ENCODE peak calls at places on chromosomes 7 and 10, in ten cellular contexts. A is stromal cell of bone marrow; F is neural crest cell; D is AG08395; L is C1 segment of cervical spinal cord; I is activated CD4-positive, alpha-beta T cell treated with anti-CD3 and anti-CD28 coated beads, Interleukin-2, amount 50 U/mL, for 1 hour; P is endothelial cell; H is A673; K is GM23248; X is osteocyte. V is an unnamed sample.

GRCh38 chr7:45026013-45026412 is 26.0 kb downstream of the CCM2 start:
- DNase-seq in F (no peak), P (no peak), K (no peak), D (no peak), X (no peak), A (no peak), L (no peak), H (no peak), I (no peak), V (no peak)

GRCh38 chr10:72595436-72595835 is 30.4 kb downstream of the MICU1 start:
- DNase-seq in A (no peak), H (no peak), F (no peak), L (no peak), D (no peak), P (no peak), K (no peak), I (no peak), X (no peak), V (no peak)

GRCh38 chr10:8034666-8035640 is 19.5 kb upstream of the GATA3 start:
- DNase-seq in P (no peak), L (peak; percentile 19), D (no peak), K (no peak), X (no peak), I (no peak), F (no peak), H (peak; percentile 68), A (no peak), V (no peak)

GRCh38 chr7:30353532-30353931 is 69.1 kb downstream of the ZNRF2 start:
- DNase-seq in H (no peak), A (no peak), I (no peak), D (no peak), K (no peak), X (no peak), L (no peak), F (no peak), P (no peak), V (no peak)

GRCh38 chr10:80204193-80204714 is 1.1 kb downstream of the ANXA11 start:
- DNase-seq in F (no peak), K (peak; percentile 76), X (no peak), A (no peak), L (no peak), I (no peak), H (no peak), D (no peak), P (no peak), V (no peak)

GRCh38 chr7:25857376-25858067 is 294.5 kb upstream of the NFE2L3 start:
- DNase-seq in H (peak; percentile 88), P (peak; percentile 48), D (peak; percentile 41), I (no peak), A (no peak), F (peak; percentile 20), K (peak; percentile 83), L (no peak), X (no peak), V (no peak)

GRCh38 chr10:67923551-67923950 is 39.1 kb downstream of the SIRT1 start:
- DNase-seq in D (peak; percentile 15), P (no peak), X (no peak), A (peak; percentile 37), H (no peak), F (no peak), K (peak; percentile 89), L (no peak), I (no peak), V (no peak)

GRCh38 chr7:47217570-47218360 is 364.1 kb downstream of the TNS3 start:
- DNase-seq in P (no peak), D (no peak), F (no peak), I (no peak), L (no peak), H (no peak), A (no peak), X (no peak), K (no peak), V (no peak)

GRCh38 chr10:8454357-8454756 is 399.9 kb downstream of the GATA3 start:
- DNase-seq in X (no peak), K (no peak), D (no peak), P (no peak), L (no peak), F (no peak), A (no peak), I (no peak), H (no peak), V (no peak)

GRCh38 chr7:43905954-43906326 is 456 bp downstream of the URGCP start:
- DNase-seq in D (peak; percentile 41), X (no peak), A (no peak), F (peak; percentile 40), H (peak; percentile 42), I (peak; percentile 18), P (peak; percentile 42), L (peak; percentile 53), K (peak; percentile 59), V (peak; percentile 12)

GRCh38 chr10:3057946-3058345 is 9.4 kb upstream of the PFKP start:
- DNase-seq in K (no peak), I (no peak), X (no peak), F (no peak), D (no peak), P (no peak), A (no peak), L (no peak), H (no peak), V (no peak)

GRCh38 chr10:124149681-124150080 is 56.3 kb upstream of the CHST15 start:
- DNase-seq in D (no peak), K (no peak), P (no peak), F (no peak), X (no peak), L (no peak), I (no peak), A (no peak), H (peak; percentile 45), V (no peak)

GRCh38 chr10:113369185-113369785 is 183.6 kb upstream of the HABP2 start:
- DNase-seq in K (no peak), F (no peak), X (no peak), P (no peak), H (peak; percentile 62), A (no peak), D (no peak), I (no peak), L (no peak), V (no peak)

GRCh38 chr10:109956454-109957091 is 33.3 kb upstream of the XPNPEP1 start:
- DNase-seq in I (no peak), X (no peak), D (peak; percentile 55), L (no peak), H (peak; percentile 74), F (peak; percentile 15), P (peak; percentile 26), K (peak; percentile 74), A (no peak), V (peak; percentile 51)

GRCh38 chr7:128836729-128837348 is 6.6 kb downstream of the FLNC start:
- DNase-seq in I (no peak), K (no peak), L (peak; percentile 63), D (no peak), F (no peak), A (no peak), P (no peak), X (no peak), H (no peak), V (no peak)

GRCh38 chr10:72084094-72084459 is 4.3 kb downstream of the SPOCK2 start:
- DNase-seq in D (no peak), H (no peak), K (no peak), I (peak; percentile 60), L (no peak), X (peak; percentile 79), A (no peak), P (no peak), F (no peak), V (no peak)

GRCh38 chr7:136657332-136657942 is 211.0 kb upstream of the CHRM2 start:
- DNase-seq in L (no peak), A (no peak), K (no peak), I (no peak), P (no peak), D (no peak), F (no peak), H (peak; percentile 16), X (no peak), V (no peak)

GRCh38 chr7:151168787-151169162 is 1.3 kb upstream of the GBX1 start:
- DNase-seq in A (no peak), X (no peak), I (no peak), P (no peak), H (no peak), K (no peak), F (no peak), D (no peak), L (no peak), V (no peak)

GRCh38 chr10:78736926-78737618 is 331.7 kb upstream of the ZMIZ1 start:
- DNase-seq in F (no peak), A (no peak), L (no peak), H (no peak), P (no peak), D (no peak), K (no peak), I (no peak), X (no peak), V (no peak)

GRCh38 chr10:28711079-28711478 is 33.8 kb downstream of the BAMBI start:
- DNase-seq in X (no peak), H (peak; percentile 37), A (no peak), L (no peak), D (no peak), K (no peak), F (no peak), P (no peak), I (no peak), V (no peak)

GRCh38 chr10:22805304-22805703 is 90.9 kb upstream of the PIP4K2A start:
- DNase-seq in K (peak; percentile 73), F (no peak), I (no peak), H (no peak), X (no peak), A (no peak), L (peak; percentile 44), D (peak; percentile 86), P (no peak), V (peak; percentile 97)

GRCh38 chr7:90210475-90210874 is 1.1 kb upstream of the STEAP2 start:
- DNase-seq in K (peak; percentile 20), I (no peak), L (no peak), X (no peak), F (no peak), A (no peak), P (no peak), H (peak; percentile 64), D (no peak), V (no peak)

GRCh38 chr7:102814025-102814471 is 65.2 kb downstream of the FAM185A start:
- DNase-seq in K (peak; percentile 81), H (no peak), D (peak; percentile 71), P (no peak), I (no peak), F (no peak), X (no peak), A (peak; percentile 34), L (no peak), V (peak; percentile 29)

GRCh38 chr7:63027075-63027474 is 971.6 kb upstream of the ZNF722 start:
- DNase-seq in X (peak; percentile 54), D (no peak), F (no peak), A (no peak), K (no peak), H (no peak), L (no peak), I (no peak), P (no peak), V (no peak)

GRCh38 chr10:132477398-132478340 is 59.9 kb upstream of the INPP5A start:
- DNase-seq in K (no peak), H (no peak), D (no peak), L (no peak), I (no peak), P (no peak), A (no peak), F (no peak), X (no peak), V (no peak)

GRCh38 chr10:42961156-42961589 is 115.7 kb upstream of the RET start:
- DNase-seq in F (no peak), A (no peak), I (no peak), H (no peak), P (no peak), D (no peak), K (no peak), L (no peak), X (no peak), V (no peak)

GRCh38 chr7:28020302-28020940 is 160.2 kb downstream of the JAZF1 start:
- DNase-seq in K (peak; percentile 85), F (peak; percentile 39), H (peak; percentile 80), I (peak; percentile 12), X (no peak), A (peak; percentile 72), D (peak; percentile 89), L (peak; percentile 36), P (peak; percentile 60), V (peak; percentile 76)

V was measured in foreskin melanocyte.